ENCODE peak calls at places on chromosomes 13 and 19, in six cellular contexts. Q is glutamatergic neuron, S is heart left ventricle, O is tibial artery, Z is foreskin fibroblast, I is A549. F is an unnamed sample.

GRCh38 chr19:8506402-8506957 is 4.0 kb upstream of the PRAM1 start:
- DNase-seq in I (peak; percentile 43), S (no peak), Q (no peak), Z (no peak), O (no peak), F (no peak)

GRCh38 chr19:48595833-48596232 is 10.7 kb upstream of the SPACA4 start:
- DNase-seq in Z (no peak), I (no peak), S (no peak), O (no peak), Q (no peak), F (no peak)

GRCh38 chr19:46393456-46394397 is 19.6 kb downstream of the CCDC8 start:
- DNase-seq in S (no peak), Z (no peak), O (peak; percentile 65), I (no peak), Q (peak; percentile 45), F (no peak)

GRCh38 chr13:41955605-41956004 is 5.3 kb downstream of the VWA8 start:
- DNase-seq in S (no peak), O (no peak), I (no peak), Z (no peak), Q (no peak), F (no peak)

GRCh38 chr19:10565567-10566407 is at the start of gene KRI1:
- DNase-seq in S (peak; percentile 99), O (peak; percentile 99), I (peak; percentile 90), Z (peak; percentile 97), Q (peak; percentile 98), F (peak; percentile 67)

GRCh38 chr13:44101347-44102083 is 221.8 kb downstream of the LACC1 start:
- DNase-seq in Q (no peak), Z (no peak), I (no peak), O (no peak), S (no peak), F (no peak)

GRCh38 chr13:20118268-20119140 is 42.3 kb downstream of the GJA3 start:
- DNase-seq in Z (no peak), O (peak; percentile 81), S (peak; percentile 58), I (peak; percentile 21), Q (peak; percentile 43), F (no peak)

GRCh38 chr13:97068964-97069815 is 74.9 kb upstream of the OXGR1 start:
- DNase-seq in Z (no peak), O (no peak), I (no peak), S (peak; percentile 22), Q (no peak), F (no peak)

GRCh38 chr19:39276740-39277139 is 8.5 kb downstream of the IFNL2 start:
- DNase-seq in Q (no peak), Z (no peak), I (no peak), O (peak; percentile 24), S (no peak), F (no peak)

GRCh38 chr19:14786421-14786851 is 8.1 kb upstream of the ADGRE2 start:
- DNase-seq in Q (peak; percentile 63), S (peak; percentile 28), O (peak; percentile 51), I (peak; percentile 25), Z (peak; percentile 2), F (no peak)

GRCh38 chr13:20192470-20193141 is at the start of gene GJB2:
- DNase-seq in Z (no peak), Q (no peak), I (no peak), O (no peak), S (no peak), F (no peak)

GRCh38 chr19:18220632-18221275 is 5.5 kb downstream of the PDE4C start:
- DNase-seq in S (no peak), Z (no peak), I (no peak), O (no peak), Q (no peak), F (no peak)

GRCh38 chr13:43804461-43805070 is 17.8 kb upstream of the ENOX1 start:
- DNase-seq in I (peak; percentile 9), S (no peak), Z (peak; percentile 66), O (no peak), Q (no peak), F (no peak)

GRCh38 chr13:96020155-96020575 is 33.0 kb downstream of the UGGT2 start:
- DNase-seq in I (peak; percentile 31), Q (no peak), O (no peak), Z (peak; percentile 37), S (no peak), F (peak; percentile 31)

GRCh38 chr19:31974290-31974689 is 371.1 kb upstream of the ZNF507 start:
- DNase-seq in I (no peak), S (no peak), Q (no peak), Z (no peak), O (no peak), F (no peak)

GRCh38 chr13:46475586-46475991 is 77.4 kb upstream of the LRCH1 start:
- DNase-seq in S (no peak), Q (no peak), O (no peak), I (no peak), Z (peak; percentile 56), F (no peak)

GRCh38 chr13:33518442-33518841 is 232.9 kb upstream of the STARD13 start:
- DNase-seq in I (no peak), O (no peak), Q (no peak), S (no peak), Z (no peak), F (no peak)

GRCh38 chr13:104140557-104140956 is 1074.3 kb upstream of the SLC10A2 start:
- DNase-seq in Q (no peak), Z (no peak), S (no peak), O (no peak), I (no peak), F (no peak)

GRCh38 chr19:17950310-17951150 is 16.4 kb upstream of the KCNN1 start:
- DNase-seq in S (no peak), O (no peak), I (no peak), Q (peak; percentile 80), Z (no peak), F (no peak)

GRCh38 chr13:98598043-98598442 is 21.1 kb upstream of the STK24 start:
- DNase-seq in I (no peak), O (no peak), Q (no peak), S (no peak), Z (no peak), F (no peak)

GRCh38 chr19:21568816-21569496 is 63.6 kb downstream of the ZNF429 start:
- DNase-seq in Q (no peak), Z (peak; percentile 4), S (peak; percentile 97), O (peak; percentile 94), I (no peak), F (no peak)

GRCh38 chr13:26019881-26020535 is 31.8 kb downstream of the SHISA2 start:
- DNase-seq in Z (peak; percentile 12), S (no peak), I (no peak), O (no peak), Q (no peak), F (peak; percentile 80)

GRCh38 chr19:43505186-43505456 is 575 bp upstream of the PHLDB3 start:
- DNase-seq in I (no peak), Z (no peak), Q (no peak), O (no peak), S (no peak), F (no peak)

GRCh38 chr19:43501661-43502418 is 2.7 kb downstream of the PHLDB3 start:
- DNase-seq in Z (no peak), O (no peak), Q (peak; percentile 65), I (no peak), S (no peak), F (no peak)

GRCh38 chr19:43504426-43505185 is at the start of gene PHLDB3:
- DNase-seq in S (peak; percentile 50), Q (peak; percentile 43), I (no peak), O (peak; percentile 75), Z (no peak), F (no peak)

GRCh38 chr19:43502419-43502976 is 2.0 kb downstream of the PHLDB3 start:
- DNase-seq in I (no peak), Q (no peak), S (no peak), O (no peak), Z (no peak), F (no peak)

GRCh38 chr19:43503501-43504425 is 783 bp downstream of the PHLDB3 start:
- DNase-seq in Z (peak; percentile 87), Q (peak; percentile 94), O (peak; percentile 98), I (peak; percentile 95), S (peak; percentile 98), F (peak; percentile 29)
- TF ChIP-seq CTCF in Z (no peak), Q (no peak), O (no peak), I (peak; percentile 56), S (peak; percentile 14), F (no peak)

GRCh38 chr19:310781-311496 is 19.7 kb upstream of the PLPP2 start:
- DNase-seq in Z (no peak), S (no peak), I (no peak), Q (no peak), O (peak; percentile 50), F (no peak)

GRCh38 chr19:309206-309565 is 18.0 kb upstream of the PLPP2 start:
- DNase-seq in O (no peak), S (no peak), I (no peak), Q (no peak), Z (no peak), F (no peak)

GRCh38 chr19:311813-312261 is 20.6 kb upstream of the PLPP2 start:
- DNase-seq in I (no peak), Q (no peak), Z (no peak), O (peak; percentile 60), S (no peak), F (no peak)

GRCh38 chr19:308471-309205 is 17.4 kb upstream of the PLPP2 start:
- DNase-seq in O (no peak), I (no peak), Q (no peak), Z (no peak), S (no peak), F (no peak)

GRCh38 chr19:310141-310651 is 19.0 kb upstream of the PLPP2 start:
- DNase-seq in S (peak; percentile 16), O (no peak), Z (no peak), I (no peak), Q (no peak), F (no peak)
- TF ChIP-seq CTCF in S (no peak), O (no peak), Z (no peak), I (no peak), Q (no peak), F (peak; percentile 11)

DNA sequence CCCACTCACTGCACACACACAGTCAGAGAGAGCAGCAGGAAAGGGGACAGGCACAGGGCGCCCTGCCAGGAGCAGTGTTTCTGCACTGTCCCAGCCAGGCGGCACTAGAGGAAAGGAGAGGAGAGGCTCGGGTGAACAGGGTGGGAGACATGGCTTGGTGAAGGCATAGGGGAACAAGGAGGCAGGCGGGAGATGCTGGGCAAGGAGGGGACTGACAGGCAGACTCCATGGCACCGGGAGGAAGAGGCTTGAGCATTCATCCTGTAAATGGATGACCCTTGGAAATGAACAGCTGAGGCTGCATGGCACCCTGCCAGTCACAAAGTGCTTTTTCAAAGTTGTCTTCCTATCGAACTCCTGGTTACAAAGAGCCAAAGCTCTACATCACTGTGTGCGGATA is 22.5 kb downstream of the MED26 start:
- DNase-seq in Q (no peak), S (no peak), I (no peak), Z (no peak), O (no peak), F (no peak)
- TF ChIP-seq CTCF in Q (no peak), S (peak; percentile 24), I (no peak), Z (no peak), O (no peak), F (no peak)

GRCh38 chr19:44112802-44113137 is 429 bp upstream of the ZNF225 start:
- DNase-seq in Z (no peak), O (no peak), Q (no peak), S (no peak), I (no peak), F (no peak)
- TF ChIP-seq CTCF in Z (no peak), O (no peak), Q (no peak), S (no peak), I (no peak), F (no peak)

F was measured in AG04449.